ENCODE peak calls at places on chromosomes 11 and 22, in five cellular contexts. M is AG04449; Q is activated T-cell treated with anti-CD3 and anti-CD28 coated beads for 48 hours; P is iris pigment epithelial cell; O is effector memory CD8-positive, alpha-beta T cell. B is an unnamed sample.

GRCh38 chr11:126404367-126404766 is 48.9 kb downstream of the ST3GAL4 start:
- DNase-seq in M (no peak), Q (no peak), P (no peak), O (no peak), B (no peak)

GRCh38 chr22:48433647-48434046 is 1394.0 kb downstream of the BRD1 start:
- DNase-seq in M (no peak), Q (no peak), P (no peak), O (no peak), B (no peak)

GRCh38 chr11:78802058-78802633 is 227.5 kb upstream of the NARS2 start:
- DNase-seq in M (no peak), Q (no peak), P (peak), O (no peak), B (no peak)

GRCh38 chr11:66869471-66869870 is 12.6 kb downstream of the LRFN4 start:
- DNase-seq in M (no peak), Q (no peak), P (no peak), O (no peak), B (no peak)

GRCh38 chr22:26276530-26277200 is 107.4 kb downstream of the SEZ6L start:
- DNase-seq in M (no peak), Q (no peak), P (no peak), O (no peak), B (no peak)

GRCh38 chr11:121029813-121030445 is 6.0 kb downstream of the TBCEL start:
- DNase-seq in M (no peak), Q (no peak), P (no peak), O (no peak), B (no peak)

GRCh38 chr11:5625281-5625680 is 480 bp downstream of the TRIM34 start:
- DNase-seq in M (no peak), Q (no peak), P (no peak), O (no peak), B (no peak)

GRCh38 chr11:5007561-5007960 is 12.9 kb downstream of the OR51L1 start:
- DNase-seq in M (no peak), Q (no peak), P (peak), O (no peak), B (no peak)

GRCh38 chr11:105244157-105244820 is 104.7 kb upstream of the CARD18 start:
- DNase-seq in M (peak), Q (no peak), P (peak), O (no peak), B (no peak)

GRCh38 chr11:65859812-65860277 is 388 bp upstream of the MUS81 start:
- DNase-seq in M (no peak), Q (no peak), P (no peak), O (no peak), B (no peak)

GRCh38 chr22:44702479-44703219 is 645 bp downstream of the PRR5 start:
- DNase-seq in M (no peak), Q (no peak), P (peak), O (peak), B (no peak)

GRCh38 chr11:77299528-77299993 is 1.9 kb downstream of the GDPD4 start:
- DNase-seq in M (no peak), Q (no peak), P (peak), O (no peak), B (no peak)

GRCh38 chr22:39808087-39808486 is 85.5 kb downstream of the ENTHD1 start:
- DNase-seq in M (no peak), Q (peak), P (peak), O (no peak), B (no peak)

GRCh38 chr11:95790933-95791247 is 592 bp downstream of the CEP57 start:
- DNase-seq in M (no peak), Q (peak), P (peak), O (peak), B (peak)

GRCh38 chr11:71140206-71140919 is 112.0 kb downstream of the SHANK2 start:
- DNase-seq in M (no peak), Q (no peak), P (no peak), O (no peak), B (no peak)

GRCh38 chr22:25536578-25536977 is 27.9 kb upstream of the GRK3 start:
- DNase-seq in M (no peak), Q (no peak), P (no peak), O (no peak), B (no peak)

GRCh38 chr11:45280449-45280848 is 5.7 kb downstream of the SYT13 start:
- DNase-seq in M (no peak), Q (no peak), P (no peak), O (no peak), B (no peak)

GRCh38 chr11:91396243-91397133 is 828.1 kb upstream of the FAT3 start:
- DNase-seq in M (no peak), Q (no peak), P (peak), O (no peak), B (no peak)

GRCh38 chr22:23251445-23252093 is 71.3 kb downstream of the BCR start:
- DNase-seq in M (no peak), Q (peak), P (peak), O (no peak), B (no peak)

GRCh38 chr22:30025187-30025586 is 55.1 kb upstream of the HORMAD2 start:
- DNase-seq in M (no peak), Q (no peak), P (no peak), O (no peak), B (no peak)

GRCh38 chr11:120467627-120468026 is 43.9 kb upstream of the GRIK4 start:
- DNase-seq in M (no peak), Q (no peak), P (peak), O (no peak), B (no peak)

GRCh38 chr11:5364214-5364613 is 12.9 kb downstream of the OR51B6 start:
- DNase-seq in M (peak), Q (no peak), P (peak), O (no peak), B (no peak)

GRCh38 chr11:20112291-20113146 is 47.8 kb downstream of the DBX1 start:
- DNase-seq in M (peak), Q (no peak), P (peak), O (no peak), B (no peak)

GRCh38 chr11:59753650-59754493 is 1.3 kb upstream of the STX3 start:
- DNase-seq in M (no peak), Q (peak), P (peak), O (peak), B (peak)

GRCh38 chr22:24466831-24467249 is 28.3 kb upstream of the UPB1 start:
- DNase-seq in M (no peak), Q (no peak), P (peak), O (no peak), B (no peak)

GRCh38 chr22:38026130-38027111 is 30.8 kb upstream of the PICK1 start:
- DNase-seq in M (no peak), Q (no peak), P (no peak), O (no peak), B (no peak)

GRCh38 chr11:7186190-7186589 is 65.5 kb upstream of the SYT9 start:
- DNase-seq in M (peak), Q (no peak), P (peak), O (no peak), B (no peak)

GRCh38 chr22:35312198-35313059 is 12.7 kb downstream of the TOM1 start:
- DNase-seq in M (peak), Q (no peak), P (peak), O (no peak), B (no peak)

GRCh38 chr11:100978442-100978841 is 151.2 kb downstream of the PGR start:
- DNase-seq in M (no peak), Q (no peak), P (no peak), O (no peak), B (no peak)

GRCh38 chr22:11360632-11361031 is 4167.4 kb upstream of the OR11H1 start:
- DNase-seq in M (no peak), Q (no peak), P (no peak), O (no peak), B (no peak)

GRCh38 chr11:32297629-32298028 is 137.7 kb downstream of the WT1 start:
- DNase-seq in M (no peak), Q (no peak), P (peak), O (no peak), B (peak)

GRCh38 chr22:27476729-27477128 is 324.8 kb downstream of the MN1 start:
- DNase-seq in M (no peak), Q (no peak), P (peak), O (no peak), B (no peak)

GRCh38 chr22:19149047-19149883 is 827 bp downstream of the GSC2 start:
- DNase-seq in M (no peak), Q (no peak), P (peak), O (peak), B (no peak)

GRCh38 chr11:120326845-120327281 is 1.8 kb downstream of the TLCD5 start:
- DNase-seq in M (no peak), Q (no peak), P (peak), O (no peak), B (no peak)

GRCh38 chr11:35116762-35117588 is 22.0 kb upstream of the CD44 start:
- DNase-seq in M (no peak), Q (no peak), P (no peak), O (no peak), B (no peak)

GRCh38 chr11:78645226-78646202 is 70.8 kb upstream of the NARS2 start:
- DNase-seq in M (no peak), Q (peak), P (peak), O (peak), B (peak)

GRCh38 chr11:1785749-1786261 is 22.1 kb upstream of the CTSD start:
- DNase-seq in M (no peak), Q (no peak), P (no peak), O (no peak), B (no peak)